ENCODE peak calls at places on chromosomes 3 and 15, in seven cellular contexts. E is pancreas, J is fibroblast of lung, U is endodermal cell, D is mammary epithelial cell, C is psoas muscle, H is heart left ventricle. T is an unnamed sample. For H3K4me1, the result is how much of the 10 kb centered on the place peaks cover.

GRCh38 chr3:134373278-134373941 is 837 bp downstream of the AMOTL2 start:
- DNase-seq in H (peak), J (peak), D (peak), U (peak), E (peak), C (peak), T (peak)

GRCh38 chr3:102483556-102483955 is 48.7 kb downstream of the ZPLD1 start:
- DNase-seq in C (no peak), H (no peak), D (peak), U (no peak), E (no peak), J (no peak), T (no peak)

GRCh38 chr3:143040264-143040879 is 39.0 kb downstream of the U2SURP start:
- DNase-seq in C (no peak), U (no peak), E (no peak), H (no peak), D (peak), J (peak), T (no peak)

GRCh38 chr3:136612512-136612911 is 139.7 kb downstream of the STAG1 start:
- DNase-seq in C (no peak), E (no peak), H (no peak), D (no peak), J (peak), U (no peak), T (no peak)

GRCh38 chr15:101159096-101159935 is 92.5 kb downstream of the CHSY1 start:
- DNase-seq in D (no peak), E (peak), C (no peak), H (no peak), U (no peak), J (no peak), T (no peak)

GRCh38 chr3:185992801-185993467 is 55.1 kb upstream of the TRA2B start:
- DNase-seq in D (no peak), J (peak), C (no peak), U (peak), H (no peak), E (no peak), T (no peak)

GRCh38 chr3:55218577-55218976 is 268.5 kb downstream of the WNT5A start:
- DNase-seq in D (no peak), H (no peak), C (no peak), J (no peak), U (no peak), E (no peak), T (no peak)

GRCh38 chr3:46564190-46565112 is 1.7 kb downstream of the LRRC2 start:
- DNase-seq in U (no peak), E (no peak), J (peak), D (no peak), C (no peak), H (peak), T (no peak)

GRCh38 chr15:71011503-71012155 is 103.6 kb upstream of the THSD4 start:
- DNase-seq in U (peak), D (peak), H (peak), E (no peak), J (peak), C (no peak), T (no peak)

GRCh38 chr15:100457201-100457600 is 71.5 kb downstream of the CERS3 start:
- DNase-seq in D (peak), H (no peak), E (no peak), U (no peak), J (peak), C (no peak), T (no peak)

GRCh38 chr3:64291345-64291744 is 66.1 kb upstream of the PRICKLE2 start:
- DNase-seq in E (no peak), C (peak), J (peak), D (peak), H (peak), U (no peak), T (no peak)

GRCh38 chr3:189685854-189686253 is 54.7 kb downstream of the TP63 start:
- DNase-seq in U (no peak), E (no peak), J (peak), D (peak), C (no peak), H (no peak), T (no peak)

GRCh38 chr15:26295331-26295730 is 432.2 kb upstream of the ATP10A start:
- DNase-seq in D (no peak), J (no peak), H (no peak), E (no peak), U (no peak), C (no peak), T (no peak)

GRCh38 chr3:196174652-196175051 is 36.5 kb downstream of the ZDHHC19 start:
- DNase-seq in D (no peak), C (peak), J (no peak), U (no peak), E (no peak), H (no peak), T (no peak)

GRCh38 chr3:184227481-184227935 is 1.9 kb upstream of the VWA5B2 start:
- DNase-seq in J (no peak), D (no peak), E (no peak), C (no peak), U (peak), H (no peak), T (no peak)

GRCh38 chr3:23202203-23202920 is 765 bp upstream of the UBE2E2 start:
- DNase-seq in D (peak), J (peak), U (peak), H (no peak), E (no peak), C (no peak), T (peak)

GRCh38 chr3:133418361-133418760 is 18.5 kb downstream of the BFSP2 start:
- DNase-seq in H (no peak), E (no peak), D (no peak), U (no peak), J (no peak), C (no peak), T (no peak)

GRCh38 chr15:91593081-91593480 is 260.4 kb upstream of the SLCO3A1 start:
- DNase-seq in H (no peak), E (no peak), C (no peak), U (no peak), D (peak), J (peak), T (no peak)

GRCh38 chr3:13208706-13209295 is 135.6 kb upstream of the IQSEC1 start:
- DNase-seq in D (no peak), H (no peak), C (no peak), U (no peak), J (no peak), E (peak), T (no peak)

GRCh38 chr3:24475945-24476344 is 18.7 kb downstream of the THRB start:
- DNase-seq in C (no peak), H (no peak), J (no peak), U (peak), E (no peak), D (peak), T (no peak)

GRCh38 chr15:34490421-34491193 is 53.0 kb upstream of the GOLGA8A start:
- DNase-seq in E (peak), U (peak), J (no peak), C (no peak), H (no peak), D (no peak), T (no peak)

GRCh38 chr15:88014492-88014891 is 242.0 kb downstream of the NTRK3 start:
- DNase-seq in C (no peak), D (no peak), E (no peak), J (no peak), H (no peak), U (no peak), T (no peak)

GRCh38 chr3:32154180-32154579 is 47.8 kb downstream of the GPD1L start:
- DNase-seq in C (no peak), J (no peak), E (no peak), H (no peak), U (peak), D (no peak), T (no peak)

GRCh38 chr3:54125317-54125716 is 3.0 kb downstream of the CACNA2D3 start:
- DNase-seq in U (no peak), J (no peak), H (no peak), E (no peak), D (no peak), C (no peak), T (no peak)

GRCh38 chr15:85284497-85284896 is 95.9 kb upstream of the AKAP13 start:
- DNase-seq in E (no peak), J (no peak), C (no peak), D (no peak), H (no peak), U (no peak), T (no peak)

GRCh38 chr3:18425641-18426403 is 683 bp upstream of the SATB1 start:
- DNase-seq in J (no peak), H (peak), C (peak), U (no peak), D (no peak), E (peak), T (no peak)

GRCh38 chr3:172853911-172854648 is 103.6 kb downstream of the ECT2 start:
- DNase-seq in C (no peak), H (no peak), U (no peak), E (no peak), J (no peak), D (no peak), T (no peak)

GRCh38 chr3:169218314-169218983 is 445.1 kb downstream of the MECOM start:
- DNase-seq in U (peak), C (no peak), H (peak), D (peak), J (peak), E (no peak), T (no peak)

GRCh38 chr3:58063424-58063823 is 55.2 kb downstream of the FLNB start:
- DNase-seq in H (peak), U (no peak), E (no peak), C (no peak), J (peak), D (peak), T (peak)

GRCh38 chr3:23913182-23913581 is 3.6 kb downstream of the NKIRAS1 start:
- DNase-seq in D (no peak), U (no peak), H (no peak), E (no peak), C (no peak), J (peak), T (no peak)

GRCh38 chr3:109018828-109019227 is 65.1 kb upstream of the GUCA1C start:
- DNase-seq in U (peak), H (no peak), C (no peak), E (no peak), D (no peak), J (no peak), T (no peak)

GRCh38 chr3:31724681-31725080 is 192.0 kb downstream of the STT3B start:
- DNase-seq in U (no peak), H (no peak), D (peak), E (no peak), C (no peak), J (peak), T (no peak)

GRCh38 chr15:24857777-24858176 is 97.0 kb upstream of the SNRPN start:
- DNase-seq in C (no peak), J (peak), U (peak), E (no peak), D (no peak), H (no peak), T (no peak)

GRCh38 chr3:47850062-47850802 is 47.3 kb downstream of the DHX30 start:
- DNase-seq in D (no peak), E (no peak), J (no peak), C (no peak), U (no peak), H (no peak), T (no peak)

GRCh38 chr15:82535566-82536408 is 4.5 kb downstream of the RPS17 start:
- DNase-seq in H (no peak), J (no peak), E (no peak), U (peak), D (no peak), C (no peak), T (no peak)

GRCh38 chr3:128863560-128863959 is 15.9 kb upstream of the ACAD9 start:
- DNase-seq in U (no peak), E (no peak), J (no peak), C (no peak), D (no peak), H (no peak), T (no peak)

GRCh38 chr3:76582632-76583378 is 457.1 kb upstream of the ROBO2 start:
- DNase-seq in H (no peak), J (no peak), C (no peak), D (no peak), E (no peak), U (no peak), T (no peak)

GRCh38 chr15:56732881-56733130 is 503 bp downstream of the ZNF280D start:
- DNase-seq in J (no peak), C (no peak), H (no peak), E (no peak), U (no peak), D (no peak), T (peak)

GRCh38 chr3:171840831-171841619 is 2.1 kb upstream of the TMEM212 start:
- DNase-seq in E (no peak), U (no peak), J (no peak), D (no peak), H (no peak), C (no peak), T (no peak)

GRCh38 chr3:171840484-171840830 is 2.7 kb upstream of the TMEM212 start:
- DNase-seq in E (no peak), C (no peak), H (no peak), D (no peak), J (no peak), U (no peak), T (no peak)

GRCh38 chr3:171842864-171843511 is at the start of gene TMEM212:
- DNase-seq in E (no peak), U (no peak), D (peak), C (no peak), J (peak), H (no peak), T (no peak)

GRCh38 chr3:171839270-171839669 is 3.9 kb upstream of the TMEM212 start:
- DNase-seq in C (no peak), E (no peak), U (no peak), D (no peak), H (no peak), J (no peak), T (no peak)

DNA sequence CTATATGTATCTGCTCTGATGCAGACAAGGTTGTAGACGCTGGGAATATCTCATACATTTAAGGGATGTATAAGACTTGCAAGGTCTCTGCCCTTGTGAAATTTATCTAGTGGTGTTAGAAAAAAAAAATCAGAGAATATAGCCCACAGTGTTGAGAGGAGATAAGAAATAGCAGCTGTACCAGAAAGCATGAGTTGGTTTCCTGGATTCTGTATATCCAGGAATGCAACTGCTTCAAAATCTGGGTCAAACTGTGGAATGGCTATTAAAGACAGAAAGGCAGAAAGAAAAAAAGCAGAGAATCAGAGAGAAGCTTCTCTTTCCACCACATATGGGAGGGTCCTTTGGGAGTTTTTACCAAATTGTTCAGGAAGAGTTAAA is 1.5 kb upstream of the TMEM212 start:
- DNase-seq in C (no peak), U (no peak), D (no peak), J (peak), E (no peak), H (no peak), T (no peak)
- H3K27ac ChIP-seq in C (no peak), U (no peak), D (no peak), J (no peak), E (no peak), H (no peak), T (no peak)

GRCh38 chr3:9201278-9201677 is 48.2 kb downstream of the SRGAP3 start:
- DNase-seq in H (no peak), U (no peak), D (no peak), C (no peak), E (no peak), J (no peak), T (no peak)

GRCh38 chr3:9198261-9198660 is 51.2 kb downstream of the SRGAP3 start:
- DNase-seq in C (no peak), U (no peak), D (no peak), J (no peak), H (no peak), E (no peak), T (no peak)

GRCh38 chr3:9201895-9202294 is 47.6 kb downstream of the SRGAP3 start:
- DNase-seq in U (no peak), D (no peak), J (no peak), C (no peak), H (no peak), E (no peak), T (no peak)

GRCh38 chr3:9196009-9196408 is 53.4 kb downstream of the SRGAP3 start:
- DNase-seq in H (no peak), E (no peak), J (no peak), U (peak), C (no peak), D (no peak), T (no peak)

DNA sequence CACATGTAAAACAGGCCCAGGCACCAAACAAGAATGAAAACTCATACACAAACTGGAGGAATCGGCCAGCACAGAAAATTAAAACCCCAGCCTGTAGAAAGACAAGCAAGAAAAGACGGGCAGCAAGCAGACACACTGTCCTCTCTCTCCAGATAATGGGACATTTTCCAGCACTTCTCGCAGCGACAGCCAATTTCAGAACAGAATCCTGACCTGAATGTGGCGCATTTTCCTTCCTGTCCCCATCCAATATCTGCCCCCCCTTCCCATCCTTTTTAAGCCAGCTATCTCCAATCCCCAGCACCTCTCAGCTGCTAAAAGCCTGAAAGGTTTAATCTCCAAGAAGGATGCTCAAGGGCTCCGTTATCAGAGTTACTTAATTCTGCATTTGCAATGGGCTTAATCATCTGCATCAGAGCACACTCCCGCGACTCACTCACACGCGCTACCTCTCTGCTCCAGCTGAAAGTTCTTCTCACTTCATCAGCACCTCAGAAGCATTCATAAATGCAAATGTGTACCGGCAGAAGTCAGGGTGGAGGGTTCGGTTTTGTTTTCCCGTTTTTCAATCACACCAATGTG is 50.5 kb downstream of the SRGAP3 start:
- DNase-seq in J (peak), D (no peak), C (no peak), H (no peak), U (no peak), E (no peak), T (no peak)
- H3K4me3 ChIP-seq in J (no peak), D (no peak), C (no peak), H (no peak), U (no peak), E (no peak), T (no peak)

DNA sequence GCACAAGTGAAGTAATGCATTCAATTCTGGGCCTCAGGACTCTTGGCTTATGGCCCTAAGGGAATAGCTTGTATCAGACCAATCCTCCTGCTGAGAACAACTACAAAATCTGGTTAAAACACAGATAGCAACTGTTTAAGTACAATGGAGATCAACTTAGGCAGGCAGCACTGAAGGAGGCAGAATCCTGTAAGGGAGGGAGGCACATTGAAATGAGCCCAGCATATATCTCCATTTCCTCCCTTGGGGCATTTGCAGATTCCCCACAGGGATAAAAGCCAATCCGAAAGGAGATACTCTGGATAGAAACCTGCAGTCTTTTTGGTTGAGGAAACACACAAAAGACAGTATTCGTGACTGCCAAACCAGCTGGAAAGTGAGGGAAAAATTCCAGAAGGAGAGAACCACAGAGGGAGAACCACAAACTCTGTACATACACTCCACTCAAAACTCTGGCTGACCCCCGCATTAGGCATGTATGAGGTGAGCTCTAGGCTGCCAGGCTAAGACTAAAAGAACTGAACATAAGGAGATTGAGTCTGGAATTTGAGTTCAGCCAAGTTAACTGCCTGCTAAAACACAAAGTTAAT is 57.3 kb downstream of the ETFA start:
- DNase-seq in E (no peak), C (no peak), D (no peak), U (peak), J (peak), H (no peak), T (no peak)
- H3K4me1 ChIP-seq in E (under half), C (under half), D (under half), U (under half), J (under half), H (under half), T (under half)

DNA sequence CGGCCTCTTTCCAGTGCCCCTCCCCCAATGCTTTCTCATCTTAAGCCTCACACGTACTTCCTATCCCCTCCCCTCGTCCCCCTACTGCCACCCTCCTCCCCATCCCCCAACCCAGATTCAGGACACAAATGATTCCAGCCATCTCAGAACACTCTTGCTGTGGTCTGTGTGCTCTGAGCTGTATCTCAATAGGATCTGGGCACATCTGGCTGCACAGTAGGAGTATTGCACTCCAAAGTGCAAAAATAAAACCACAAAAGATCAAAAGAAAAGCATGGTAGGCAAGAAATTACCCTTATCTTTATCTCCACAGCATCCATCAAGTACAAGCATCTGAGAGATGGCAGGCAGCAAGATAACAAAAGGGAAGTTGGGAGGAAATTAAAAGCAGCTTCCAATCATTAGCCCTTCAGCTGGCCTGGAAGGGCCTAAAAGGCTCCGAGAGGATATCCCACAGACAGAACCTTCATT is 352.6 kb upstream of the SEMA6D start:
- DNase-seq in D (no peak), C (no peak), J (no peak), H (no peak), E (no peak), U (no peak), T (no peak)
- H3K27ac ChIP-seq in D (no peak), C (no peak), J (no peak), H (no peak), E (no peak), U (peak), T (no peak)

DNA sequence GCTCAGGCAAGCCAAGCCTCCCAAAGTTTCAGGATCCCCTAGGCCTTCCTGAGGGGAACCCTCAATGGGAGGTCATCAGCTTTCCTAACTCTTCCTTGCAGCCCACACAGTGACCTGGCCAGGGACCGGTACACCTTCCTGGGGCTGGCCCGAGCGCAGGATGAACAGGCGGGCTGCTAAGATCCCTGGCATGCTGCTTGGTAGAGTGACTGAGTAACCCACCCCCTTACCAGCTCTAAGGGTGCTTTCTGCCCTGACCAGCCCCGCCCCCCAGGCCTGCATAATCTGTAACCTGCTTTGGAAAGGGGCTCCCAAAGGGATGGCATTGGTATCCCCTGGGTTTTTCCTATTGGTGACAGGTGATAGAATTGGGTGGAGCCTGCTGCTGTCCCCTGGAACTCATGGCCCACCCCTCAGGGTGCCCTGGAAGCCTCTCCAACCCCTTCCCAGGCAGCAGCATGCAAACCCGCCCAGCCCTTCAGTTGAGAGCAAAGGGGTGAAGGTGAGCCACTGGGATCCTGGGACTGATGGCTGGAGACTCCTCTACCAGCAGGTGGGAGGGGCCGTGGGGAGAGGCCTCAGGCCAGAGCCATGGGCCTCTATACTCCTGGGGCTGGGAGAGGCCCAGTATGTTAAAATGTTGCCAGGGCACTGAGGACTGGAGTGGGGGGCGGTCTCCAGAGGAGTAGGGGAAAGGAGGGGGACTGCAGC is 11.0 kb upstream of the KIF7 start:
- DNase-seq in C (no peak), D (no peak), J (no peak), U (peak), E (no peak), H (peak), T (no peak)
- H3K4me3 ChIP-seq in C (peak), D (no peak), J (peak), U (no peak), E (no peak), H (peak), T (peak)

T was measured in thoracic aorta.